ENCODE peak calls at places on chromosomes 6 and 20, in five cellular contexts. One of them, this sample, is unnamed.
A peak's percentile ranks its signal among the peaks of the same experiment; 100 is the strongest.

GRCh38 chr6:7282097-7282906 is 30.7 kb downstream of the SSR1 start:
- DNase-seq in tibial artery: no peak
- DNase-seq in uterus: no peak
- DNase-seq in HFFc6: no peak
- DNase-seq in fibroblast of the aortic adventitia: no peak
- DNase-seq in this sample: no peak

GRCh38 chr6:165766026-165766425 is 103.0 kb upstream of the PDE10A start:
- DNase-seq in tibial artery: no peak
- DNase-seq in uterus: no peak
- DNase-seq in HFFc6: no peak
- DNase-seq in fibroblast of the aortic adventitia: no peak
- DNase-seq in this sample: no peak

GRCh38 chr6:31070711-31071197 is 41.6 kb downstream of the C6orf15 start:
- DNase-seq in tibial artery: no peak
- DNase-seq in uterus: no peak
- DNase-seq in HFFc6: peak; percentile 76
- DNase-seq in fibroblast of the aortic adventitia: peak; percentile 86
- DNase-seq in this sample: no peak

GRCh38 chr6:170374571-170375444 is 68.2 kb downstream of the FAM120B start:
- DNase-seq in tibial artery: no peak
- DNase-seq in uterus: no peak
- DNase-seq in HFFc6: no peak
- DNase-seq in fibroblast of the aortic adventitia: no peak
- DNase-seq in this sample: no peak

GRCh38 chr6:33655155-33655554 is 34.0 kb downstream of the ITPR3 start:
- DNase-seq in tibial artery: no peak
- DNase-seq in uterus: no peak
- DNase-seq in HFFc6: no peak
- DNase-seq in fibroblast of the aortic adventitia: peak; percentile 39
- DNase-seq in this sample: no peak

GRCh38 chr6:81204741-81205140 is 547.7 kb downstream of the TENT5A start:
- DNase-seq in tibial artery: no peak
- DNase-seq in uterus: no peak
- DNase-seq in HFFc6: peak; percentile 52
- DNase-seq in fibroblast of the aortic adventitia: peak; percentile 54
- DNase-seq in this sample: no peak

GRCh38 chr6:78844899-78845298 is 22.5 kb upstream of the IRAK1BP1 start:
- DNase-seq in tibial artery: no peak
- DNase-seq in uterus: no peak
- DNase-seq in HFFc6: no peak
- DNase-seq in fibroblast of the aortic adventitia: no peak
- DNase-seq in this sample: no peak

GRCh38 chr6:97697450-97697849 is 414.4 kb upstream of the MMS22L start:
- DNase-seq in tibial artery: no peak
- DNase-seq in uterus: no peak
- DNase-seq in HFFc6: no peak
- DNase-seq in fibroblast of the aortic adventitia: no peak
- DNase-seq in this sample: no peak

GRCh38 chr6:3484946-3485345 is 28.1 kb upstream of the SLC22A23 start:
- DNase-seq in tibial artery: no peak
- DNase-seq in uterus: no peak
- DNase-seq in HFFc6: no peak
- DNase-seq in fibroblast of the aortic adventitia: no peak
- DNase-seq in this sample: no peak

GRCh38 chr6:42045538-42046460 is 4.5 kb upstream of the TAF8 start:
- DNase-seq in tibial artery: peak; percentile 97
- DNase-seq in uterus: peak; percentile 92
- DNase-seq in HFFc6: peak; percentile 27
- DNase-seq in fibroblast of the aortic adventitia: peak; percentile 82
- DNase-seq in this sample: peak; percentile 93

GRCh38 chr6:32932132-32932868 is 8.5 kb downstream of the HLA-DMB start:
- DNase-seq in tibial artery: no peak
- DNase-seq in uterus: no peak
- DNase-seq in HFFc6: peak; percentile 34
- DNase-seq in fibroblast of the aortic adventitia: peak; percentile 63
- DNase-seq in this sample: no peak

GRCh38 chr6:43009124-43009523 is 4.6 kb downstream of the MEA1 start:
- DNase-seq in tibial artery: no peak
- DNase-seq in uterus: no peak
- DNase-seq in HFFc6: peak; percentile 31
- DNase-seq in fibroblast of the aortic adventitia: peak; percentile 31
- DNase-seq in this sample: no peak

GRCh38 chr6:4957521-4958231 is 46.2 kb downstream of the RPP40 start:
- DNase-seq in tibial artery: no peak
- DNase-seq in uterus: no peak
- DNase-seq in HFFc6: no peak
- DNase-seq in fibroblast of the aortic adventitia: peak; percentile 9
- DNase-seq in this sample: no peak

GRCh38 chr6:55729665-55730064 is 145.7 kb downstream of the BMP5 start:
- DNase-seq in tibial artery: no peak
- DNase-seq in uterus: no peak
- DNase-seq in HFFc6: no peak
- DNase-seq in fibroblast of the aortic adventitia: no peak
- DNase-seq in this sample: no peak

GRCh38 chr6:52243282-52243893 is 912 bp downstream of the IL17F start:
- DNase-seq in tibial artery: no peak
- DNase-seq in uterus: no peak
- DNase-seq in HFFc6: no peak
- DNase-seq in fibroblast of the aortic adventitia: peak; percentile 56
- DNase-seq in this sample: no peak

GRCh38 chr6:39304951-39305350 is 9.3 kb downstream of the KCNK17 start:
- DNase-seq in tibial artery: no peak
- DNase-seq in uterus: no peak
- DNase-seq in HFFc6: no peak
- DNase-seq in fibroblast of the aortic adventitia: no peak
- DNase-seq in this sample: no peak

GRCh38 chr6:123956492-123957139 is 153.0 kb downstream of the NKAIN2 start:
- DNase-seq in tibial artery: no peak
- DNase-seq in uterus: no peak
- DNase-seq in HFFc6: no peak
- DNase-seq in fibroblast of the aortic adventitia: no peak
- DNase-seq in this sample: no peak

DNA sequence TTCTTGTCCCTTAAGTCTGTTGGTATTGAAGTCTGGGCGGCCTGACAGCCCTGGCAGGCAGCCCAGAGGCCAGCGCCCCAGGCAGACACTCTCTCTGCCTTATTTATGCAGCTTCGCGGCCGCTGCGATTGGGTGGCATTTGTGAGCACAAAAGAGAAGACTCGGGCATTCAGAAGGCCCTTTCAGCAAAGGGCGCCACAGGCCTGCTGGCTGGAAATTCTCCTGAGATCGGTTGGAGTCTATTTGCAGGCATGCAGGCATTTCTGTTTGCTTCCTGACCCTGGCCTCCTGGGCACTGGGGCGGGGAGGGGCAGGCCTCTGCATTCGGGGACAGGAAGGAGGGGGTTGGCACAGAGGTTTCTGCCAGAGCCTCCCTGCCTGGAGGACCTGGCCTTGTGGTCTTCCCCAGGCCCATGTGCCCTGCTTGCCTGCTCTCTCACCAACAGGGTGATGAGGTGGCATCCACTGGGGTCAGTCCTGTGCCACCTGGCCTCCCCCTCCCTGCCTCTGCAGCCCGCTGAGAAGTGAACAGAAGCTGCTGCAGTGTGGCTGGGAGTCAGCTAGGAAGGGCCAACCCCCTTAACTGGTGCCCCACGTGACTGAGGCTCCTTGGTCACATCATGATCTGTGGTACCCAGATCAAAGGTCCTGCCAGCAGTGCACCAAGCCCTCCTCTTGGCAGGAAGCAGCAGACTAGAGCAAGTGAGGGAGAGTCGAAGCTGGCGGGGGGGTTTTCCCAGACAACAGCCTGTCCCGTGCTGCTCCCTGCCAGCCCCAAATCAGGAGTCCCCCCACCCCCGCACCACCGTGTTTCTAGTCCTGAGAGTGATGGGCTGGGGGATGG is 16.6 kb upstream of the CCDC167 start:
- DNase-seq in tibial artery: no peak
- DNase-seq in uterus: no peak
- DNase-seq in HFFc6: no peak
- DNase-seq in fibroblast of the aortic adventitia: no peak
- DNase-seq in this sample: no peak
- TF ChIP-seq CTCF in tibial artery: no peak
- TF ChIP-seq CTCF in uterus: no peak
- TF ChIP-seq CTCF in HFFc6: no peak
- TF ChIP-seq CTCF in fibroblast of the aortic adventitia: no peak
- TF ChIP-seq CTCF in this sample: no peak

DNA sequence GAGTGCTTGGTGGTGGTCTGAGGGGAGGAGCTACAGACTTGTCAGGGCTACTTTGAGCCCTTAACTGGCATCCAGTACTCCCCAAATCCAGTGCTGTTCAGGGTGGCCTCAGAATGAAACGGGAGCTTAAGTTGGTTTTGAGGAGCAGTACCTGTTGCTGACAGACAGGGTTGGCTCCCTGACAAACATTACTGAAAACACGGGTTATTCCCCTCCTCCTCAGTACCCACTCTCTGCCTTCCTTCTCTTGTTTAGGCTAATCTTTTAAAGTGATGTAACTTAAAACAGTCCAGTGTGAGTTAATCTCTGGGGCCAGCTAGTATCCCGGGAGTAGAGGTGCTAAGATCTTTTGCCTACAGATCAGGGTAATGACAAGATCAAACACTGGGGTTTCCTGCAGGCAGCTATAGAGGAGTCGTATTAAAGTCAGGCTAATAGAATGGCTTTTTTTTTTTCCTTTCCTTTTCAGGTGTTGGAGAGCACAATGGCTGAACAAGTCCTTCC is 3.7 kb downstream of the TNFAIP3 start:
- DNase-seq in tibial artery: no peak
- DNase-seq in uterus: no peak
- DNase-seq in HFFc6: no peak
- DNase-seq in fibroblast of the aortic adventitia: peak; percentile 55
- DNase-seq in this sample: no peak
- TF ChIP-seq CTCF in tibial artery: no peak
- TF ChIP-seq CTCF in uterus: peak; percentile 13
- TF ChIP-seq CTCF in HFFc6: peak; percentile 29
- TF ChIP-seq CTCF in fibroblast of the aortic adventitia: peak; percentile 44
- TF ChIP-seq CTCF in this sample: no peak

GRCh38 chr20:20843982-20844381 is 131.5 kb upstream of the RALGAPA2 start:
- DNase-seq in tibial artery: no peak
- DNase-seq in uterus: no peak
- DNase-seq in HFFc6: no peak
- DNase-seq in fibroblast of the aortic adventitia: no peak
- DNase-seq in this sample: no peak
- TF ChIP-seq CTCF in tibial artery: no peak
- TF ChIP-seq CTCF in uterus: no peak
- TF ChIP-seq CTCF in HFFc6: no peak
- TF ChIP-seq CTCF in fibroblast of the aortic adventitia: no peak
- TF ChIP-seq CTCF in this sample: no peak

GRCh38 chr6:113570651-113571050 is 286.5 kb upstream of the MARCKS start:
- DNase-seq in tibial artery: no peak
- DNase-seq in uterus: no peak
- DNase-seq in HFFc6: no peak
- DNase-seq in fibroblast of the aortic adventitia: no peak
- DNase-seq in this sample: no peak
- TF ChIP-seq CTCF in tibial artery: no peak
- TF ChIP-seq CTCF in uterus: no peak
- TF ChIP-seq CTCF in HFFc6: peak; percentile 34
- TF ChIP-seq CTCF in fibroblast of the aortic adventitia: peak; percentile 31
- TF ChIP-seq CTCF in this sample: no peak

GRCh38 chr6:99276747-99277146 is 72.7 kb downstream of the FAXC start:
- DNase-seq in tibial artery: no peak
- DNase-seq in uterus: no peak
- DNase-seq in HFFc6: peak; percentile 9
- DNase-seq in fibroblast of the aortic adventitia: no peak
- DNase-seq in this sample: no peak

GRCh38 chr6:99285881-99286280 is 63.6 kb downstream of the FAXC start:
- DNase-seq in tibial artery: no peak
- DNase-seq in uterus: no peak
- DNase-seq in HFFc6: no peak
- DNase-seq in fibroblast of the aortic adventitia: no peak
- DNase-seq in this sample: no peak

GRCh38 chr6:99287523-99287922 is 62.0 kb downstream of the FAXC start:
- DNase-seq in tibial artery: no peak
- DNase-seq in uterus: no peak
- DNase-seq in HFFc6: no peak
- DNase-seq in fibroblast of the aortic adventitia: no peak
- DNase-seq in this sample: no peak

DNA sequence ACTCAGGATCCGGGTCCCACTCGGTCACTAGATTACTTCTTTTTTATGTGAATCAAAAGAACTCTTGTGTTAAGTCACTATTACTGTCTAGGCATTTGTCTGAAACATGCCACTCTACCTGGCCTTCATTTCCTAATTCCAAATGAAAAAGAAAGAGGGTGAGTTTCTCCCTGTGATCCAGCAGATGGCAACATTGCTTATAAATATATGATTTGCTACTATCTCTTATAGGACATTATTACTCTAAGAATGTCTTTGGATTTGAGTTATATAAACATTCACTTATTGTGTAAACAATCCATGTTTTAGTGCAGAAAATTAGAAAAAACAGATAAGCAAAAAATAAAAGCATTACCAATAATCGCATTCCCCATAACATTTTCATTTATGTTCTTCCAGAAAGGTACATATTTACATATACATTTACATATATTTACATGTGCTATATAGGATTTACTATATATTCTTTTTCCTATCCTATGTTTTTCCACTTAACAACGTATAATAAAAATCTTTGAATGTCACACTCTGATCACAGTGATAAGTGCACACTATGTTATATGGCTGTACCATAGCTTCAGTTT is 66.9 kb downstream of the FAXC start:
- DNase-seq in tibial artery: no peak
- DNase-seq in uterus: no peak
- DNase-seq in HFFc6: peak; percentile 0
- DNase-seq in fibroblast of the aortic adventitia: peak; percentile 30
- DNase-seq in this sample: no peak
- TF ChIP-seq CTCF in tibial artery: peak; percentile 9
- TF ChIP-seq CTCF in uterus: no peak
- TF ChIP-seq CTCF in HFFc6: peak; percentile 74
- TF ChIP-seq CTCF in fibroblast of the aortic adventitia: peak; percentile 64
- TF ChIP-seq CTCF in this sample: peak; percentile 17

GRCh38 chr20:50152394-50153152 is 950 bp downstream of the PEDS1 start:
- DNase-seq in tibial artery: no peak
- DNase-seq in uterus: no peak
- DNase-seq in HFFc6: no peak
- DNase-seq in fibroblast of the aortic adventitia: no peak
- DNase-seq in this sample: no peak
- TF ChIP-seq CTCF in tibial artery: no peak
- TF ChIP-seq CTCF in uterus: no peak
- TF ChIP-seq CTCF in HFFc6: peak; percentile 12
- TF ChIP-seq CTCF in fibroblast of the aortic adventitia: peak; percentile 1
- TF ChIP-seq CTCF in this sample: no peak

This sample was measured in ascending aorta.